ENCODE peak calls at places on chromosomes 12 and 14, in four cellular contexts. One of them, this sample, is unnamed.

GRCh38 chr12:72098622-72099021 is 160.0 kb downstream of the TPH2 start:
- DNase-seq in A549: no peak
- DNase-seq in K562: no peak
- DNase-seq in GM12878: no peak
- DNase-seq in this sample: no peak

GRCh38 chr12:98416845-98417244 is 98.5 kb upstream of the TMPO start:
- DNase-seq in A549: peak
- DNase-seq in K562: peak
- DNase-seq in GM12878: no peak
- DNase-seq in this sample: no peak

GRCh38 chr14:96502621-96503251 is 554 bp downstream of the PAPOLA start:
- DNase-seq in A549: peak
- DNase-seq in K562: peak
- DNase-seq in GM12878: no peak
- DNase-seq in this sample: peak

GRCh38 chr12:131280426-131280825 is 326.7 kb downstream of the ADGRD1 start:
- DNase-seq in A549: no peak
- DNase-seq in K562: no peak
- DNase-seq in GM12878: no peak
- DNase-seq in this sample: no peak

GRCh38 chr12:92138144-92138543 is 7.5 kb downstream of the BTG1 start:
- DNase-seq in A549: no peak
- DNase-seq in K562: no peak
- DNase-seq in GM12878: no peak
- DNase-seq in this sample: no peak

GRCh38 chr12:96208801-96209534 is 14.8 kb downstream of the ELK3 start:
- DNase-seq in A549: no peak
- DNase-seq in K562: no peak
- DNase-seq in GM12878: no peak
- DNase-seq in this sample: no peak

GRCh38 chr14:91119556-91120311 is 5.9 kb downstream of the DGLUCY start:
- DNase-seq in A549: no peak
- DNase-seq in K562: peak
- DNase-seq in GM12878: no peak
- DNase-seq in this sample: no peak

GRCh38 chr12:19263666-19264065 is 134.1 kb downstream of the PLEKHA5 start:
- DNase-seq in A549: no peak
- DNase-seq in K562: no peak
- DNase-seq in GM12878: no peak
- DNase-seq in this sample: no peak

GRCh38 chr14:51395361-51395849 is 155.4 kb downstream of the TMX1 start:
- DNase-seq in A549: no peak
- DNase-seq in K562: no peak
- DNase-seq in GM12878: no peak
- DNase-seq in this sample: no peak

GRCh38 chr14:69891422-69891821 is 12.2 kb downstream of the SMOC1 start:
- DNase-seq in A549: no peak
- DNase-seq in K562: no peak
- DNase-seq in GM12878: no peak
- DNase-seq in this sample: no peak

GRCh38 chr12:124961055-124961454 is 27.9 kb downstream of the DHX37 start:
- DNase-seq in A549: no peak
- DNase-seq in K562: no peak
- DNase-seq in GM12878: no peak
- DNase-seq in this sample: no peak

GRCh38 chr12:6201199-6201608 is 1.0 kb downstream of the CD9 start:
- DNase-seq in A549: peak
- DNase-seq in K562: no peak
- DNase-seq in GM12878: no peak
- DNase-seq in this sample: no peak

GRCh38 chr12:111046896-111047295 is 126.5 kb upstream of the MYL2 start:
- DNase-seq in A549: no peak
- DNase-seq in K562: no peak
- DNase-seq in GM12878: no peak
- DNase-seq in this sample: no peak

GRCh38 chr12:80264386-80264785 is 165.0 kb downstream of the OTOGL start:
- DNase-seq in A549: no peak
- DNase-seq in K562: no peak
- DNase-seq in GM12878: no peak
- DNase-seq in this sample: no peak

GRCh38 chr12:69028941-69029729 is 96.2 kb upstream of the CPM start:
- DNase-seq in A549: no peak
- DNase-seq in K562: no peak
- DNase-seq in GM12878: no peak
- DNase-seq in this sample: no peak

GRCh38 chr12:103572312-103572711 is 14.8 kb upstream of the STAB2 start:
- DNase-seq in A549: no peak
- DNase-seq in K562: no peak
- DNase-seq in GM12878: no peak
- DNase-seq in this sample: no peak

GRCh38 chr14:36424478-36425102 is 95.4 kb downstream of the NKX2-1 start:
- DNase-seq in A549: no peak
- DNase-seq in K562: no peak
- DNase-seq in GM12878: no peak
- DNase-seq in this sample: no peak

GRCh38 chr12:117685115-117685926 is 283.5 kb downstream of the KSR2 start:
- DNase-seq in A549: peak
- DNase-seq in K562: peak
- DNase-seq in GM12878: no peak
- DNase-seq in this sample: peak
- TF ChIP-seq CHD4 in A549: no peak
- TF ChIP-seq CHD4 in K562: no peak
- TF ChIP-seq CHD4 in GM12878: no peak
- TF ChIP-seq CHD4 in this sample: no peak

DNA sequence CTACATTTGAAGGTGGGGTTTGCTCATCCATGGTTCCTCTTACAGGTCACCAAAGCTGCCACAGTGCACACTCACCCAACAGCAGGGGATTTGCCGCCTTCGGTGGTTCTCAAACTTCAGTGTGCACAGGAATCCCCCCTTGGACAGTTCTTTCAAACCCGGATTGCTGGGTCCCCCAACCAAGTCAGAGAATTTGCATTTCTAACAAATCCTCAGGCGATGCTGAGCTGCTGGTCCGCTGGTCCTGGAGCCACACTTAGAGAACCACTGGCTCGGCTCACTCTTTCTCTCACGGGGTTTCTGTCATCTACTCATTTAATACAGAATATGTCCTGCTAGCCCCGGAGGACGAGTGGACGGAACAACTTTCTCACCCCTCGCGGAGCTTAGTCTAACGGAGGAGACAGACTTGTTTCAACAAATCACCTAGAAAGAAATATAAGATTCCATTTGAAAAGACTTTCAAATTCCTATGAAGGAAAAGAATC is 24.1 kb upstream of the ZFP36L1 start:
- DNase-seq in A549: no peak
- DNase-seq in K562: no peak
- DNase-seq in GM12878: no peak
- DNase-seq in this sample: no peak
- TF ChIP-seq CHD4 in A549: no peak
- TF ChIP-seq CHD4 in K562: no peak
- TF ChIP-seq CHD4 in GM12878: no peak
- TF ChIP-seq CHD4 in this sample: no peak

DNA sequence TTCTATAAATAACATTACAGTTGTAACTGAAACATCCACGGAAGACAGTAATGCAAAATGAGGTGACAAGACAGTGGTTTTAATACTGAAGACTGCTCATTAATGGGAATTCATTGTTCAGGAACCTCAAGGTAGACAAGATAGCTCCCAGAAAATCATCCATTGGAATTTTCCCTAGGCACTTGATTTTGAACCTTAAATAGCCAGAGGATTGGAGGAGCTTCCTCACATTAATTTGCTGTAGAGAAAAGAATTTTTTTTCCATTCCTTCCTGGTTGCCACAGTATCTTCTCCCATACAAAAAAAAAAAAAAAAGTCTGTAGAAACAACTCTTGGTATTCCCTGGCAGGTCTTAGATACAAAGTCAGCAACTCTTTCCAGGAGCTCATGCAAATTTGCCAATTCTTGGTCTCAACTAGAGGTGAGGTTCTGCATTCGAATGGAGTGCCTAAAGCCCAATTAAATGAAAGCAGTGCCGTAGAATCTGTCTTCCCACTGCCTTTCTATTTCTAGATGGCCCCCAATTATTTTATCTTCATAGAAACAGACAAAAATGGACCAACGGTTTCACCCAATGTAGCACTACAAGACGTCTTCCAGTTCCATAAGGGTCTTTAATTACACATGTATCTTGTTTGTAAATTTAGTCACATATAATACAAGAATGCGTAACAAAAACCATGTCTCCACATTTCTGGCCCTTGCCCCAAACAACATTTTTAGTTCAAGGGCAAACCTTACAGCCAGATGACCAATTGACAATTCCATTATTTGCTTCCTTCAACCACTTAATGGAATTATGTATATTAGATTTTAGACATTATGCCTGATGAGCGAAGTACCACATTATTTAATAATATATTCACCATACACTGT is 13.5 kb downstream of the SLC38A2 start:
- DNase-seq in A549: no peak
- DNase-seq in K562: no peak
- DNase-seq in GM12878: no peak
- DNase-seq in this sample: no peak
- TF ChIP-seq CHD4 in A549: no peak
- TF ChIP-seq CHD4 in K562: no peak
- TF ChIP-seq CHD4 in GM12878: no peak
- TF ChIP-seq CHD4 in this sample: no peak

GRCh38 chr12:52561880-52562449 is 9.0 kb upstream of the KRT71 start:
- DNase-seq in A549: peak
- DNase-seq in K562: peak
- DNase-seq in GM12878: no peak
- DNase-seq in this sample: peak
- TF ChIP-seq CHD4 in A549: no peak
- TF ChIP-seq CHD4 in K562: no peak
- TF ChIP-seq CHD4 in GM12878: no peak
- TF ChIP-seq CHD4 in this sample: no peak

GRCh38 chr12:4392223-4392742 is 12.8 kb upstream of the FGF23 start:
- DNase-seq in A549: no peak
- DNase-seq in K562: peak
- DNase-seq in GM12878: no peak
- DNase-seq in this sample: no peak
- TF ChIP-seq CHD4 in A549: no peak
- TF ChIP-seq CHD4 in K562: no peak
- TF ChIP-seq CHD4 in GM12878: no peak
- TF ChIP-seq CHD4 in this sample: no peak

GRCh38 chr12:42426733-42427132 is 100.8 kb downstream of the PPHLN1 start:
- DNase-seq in A549: peak
- DNase-seq in K562: peak
- DNase-seq in GM12878: no peak
- DNase-seq in this sample: no peak

GRCh38 chr12:42420385-42420784 is 94.4 kb downstream of the PPHLN1 start:
- DNase-seq in A549: no peak
- DNase-seq in K562: peak
- DNase-seq in GM12878: no peak
- DNase-seq in this sample: no peak

GRCh38 chr12:42421844-42422779 is 96.1 kb downstream of the PPHLN1 start:
- DNase-seq in A549: no peak
- DNase-seq in K562: peak
- DNase-seq in GM12878: peak
- DNase-seq in this sample: no peak

DNA sequence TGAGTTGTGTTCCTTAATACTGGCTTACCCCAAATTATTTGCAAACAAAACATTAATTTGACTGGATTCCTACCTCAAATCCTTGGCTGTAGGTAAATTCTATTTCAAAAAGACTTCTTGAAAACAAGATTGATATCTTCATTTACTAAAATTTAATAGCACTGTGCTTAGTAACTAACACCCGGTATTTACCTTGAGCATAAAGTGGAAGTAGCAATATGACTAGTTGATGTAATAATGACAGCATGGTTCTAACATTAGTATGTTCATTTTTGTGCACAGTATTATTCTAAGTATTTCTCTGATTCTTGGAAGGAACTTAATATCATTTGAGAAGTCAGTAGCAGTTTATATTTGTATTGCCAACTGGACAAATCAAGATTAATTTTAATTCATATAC is 96.8 kb downstream of the PPHLN1 start:
- DNase-seq in A549: no peak
- DNase-seq in K562: no peak
- DNase-seq in GM12878: no peak
- DNase-seq in this sample: no peak
- TF ChIP-seq CHD4 in A549: no peak
- TF ChIP-seq CHD4 in K562: no peak
- TF ChIP-seq CHD4 in GM12878: no peak
- TF ChIP-seq CHD4 in this sample: no peak

DNA sequence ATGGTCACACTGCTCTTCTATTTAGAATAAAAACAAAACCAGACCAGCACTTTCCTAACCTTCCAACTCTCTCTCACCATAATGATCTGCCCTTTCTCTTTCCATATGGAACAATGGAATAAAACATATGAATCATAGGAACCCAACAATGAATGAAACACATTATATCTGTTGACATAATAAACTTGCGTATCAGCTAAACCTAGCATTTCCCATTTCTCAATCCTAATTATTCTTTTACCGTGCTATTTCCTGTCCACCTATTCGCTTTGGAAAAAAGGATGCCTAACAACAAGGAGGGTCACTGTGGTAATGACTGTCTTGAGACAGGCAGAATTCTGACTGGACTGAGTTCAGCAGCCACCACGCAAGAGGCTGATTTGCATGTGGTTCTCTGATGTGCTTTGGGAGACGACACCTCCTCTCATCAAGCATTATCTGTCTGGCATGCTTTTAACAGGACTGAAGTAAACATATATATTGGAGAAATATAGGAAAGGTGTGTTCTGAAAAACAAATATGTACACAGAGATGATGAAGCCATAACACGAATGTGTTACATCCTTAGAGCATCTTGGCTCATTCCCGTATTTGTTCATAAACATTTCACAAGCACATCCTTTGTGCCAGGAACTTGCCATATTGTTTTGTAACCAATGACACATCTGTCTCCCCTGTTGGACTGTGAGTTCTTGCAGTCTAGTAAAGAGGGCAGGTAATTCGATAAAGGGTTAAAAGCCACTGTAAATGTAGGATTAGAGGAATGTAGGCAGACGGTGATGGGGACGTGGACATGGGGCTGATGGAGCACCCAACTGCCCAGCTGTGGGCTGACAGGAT is 87.7 kb downstream of the PTPRB start:
- DNase-seq in A549: no peak
- DNase-seq in K562: no peak
- DNase-seq in GM12878: no peak
- DNase-seq in this sample: peak
- TF ChIP-seq CHD4 in A549: no peak
- TF ChIP-seq CHD4 in K562: no peak
- TF ChIP-seq CHD4 in GM12878: no peak
- TF ChIP-seq CHD4 in this sample: no peak

DNA sequence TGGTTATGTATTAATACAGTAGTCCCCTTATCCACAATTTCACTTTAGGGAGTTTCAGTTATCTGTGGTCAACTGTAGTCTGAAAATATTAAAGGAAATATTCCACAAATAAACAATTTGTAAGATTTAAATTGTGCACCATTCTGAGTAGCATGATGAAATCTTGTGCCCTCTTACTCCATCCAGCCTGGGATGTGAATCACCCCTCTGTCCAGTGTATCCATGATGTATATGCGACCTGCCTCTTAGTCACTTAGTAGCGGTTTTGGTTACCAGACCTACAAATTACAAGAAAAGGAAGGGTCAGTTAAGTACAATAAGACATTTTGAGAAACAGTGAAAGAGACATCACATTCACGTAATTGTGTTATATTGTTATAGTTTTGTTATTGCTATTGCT is 39.9 kb upstream of the MDGA2 start:
- DNase-seq in A549: no peak
- DNase-seq in K562: no peak
- DNase-seq in GM12878: no peak
- DNase-seq in this sample: no peak
- TF ChIP-seq CHD4 in A549: no peak
- TF ChIP-seq CHD4 in K562: no peak
- TF ChIP-seq CHD4 in GM12878: no peak
- TF ChIP-seq CHD4 in this sample: no peak